ENCODE peak calls at places on chromosomes 5 and 9, in six cellular contexts. O is fibroblast of villous mesenchyme, E is astrocyte of the cerebellum, P is BE2C, W is A673, L is WTC11. F is an unnamed sample.

GRCh38 chr5:23820764-23821471 is 313.5 kb downstream of the PRDM9 start:
- DNase-seq in W (peak; percentile 69), O (peak; percentile 1), E (no peak), P (no peak), L (no peak), F (no peak)

GRCh38 chr5:90227688-90228087 is 181.9 kb downstream of the CETN3 start:
- DNase-seq in P (no peak), O (no peak), L (no peak), W (no peak), E (no peak), F (no peak)

GRCh38 chr5:98050583-98050982 is 722.9 kb upstream of the RGMB start:
- DNase-seq in O (peak; percentile 20), L (no peak), W (no peak), P (no peak), E (no peak), F (no peak)

GRCh38 chr5:135119497-135119896 is 85.5 kb upstream of the PITX1 start:
- DNase-seq in L (no peak), E (no peak), O (no peak), W (no peak), P (no peak), F (no peak)

GRCh38 chr9:85900504-85901201 is 40.3 kb upstream of the NAA35 start:
- DNase-seq in P (peak; percentile 58), E (no peak), L (peak; percentile 75), O (peak; percentile 59), W (peak; percentile 59), F (peak; percentile 46)

GRCh38 chr5:33969572-33970452 is 14.7 kb downstream of the SLC45A2 start:
- DNase-seq in L (peak; percentile 16), E (peak; percentile 35), O (peak; percentile 72), W (peak; percentile 60), P (no peak), F (no peak)

GRCh38 chr5:15618938-15619337 is 119.0 kb downstream of the FBXL7 start:
- DNase-seq in O (no peak), P (no peak), W (no peak), L (no peak), E (no peak), F (no peak)

GRCh38 chr5:6832994-6833393 is 119.8 kb downstream of the TENT4A start:
- DNase-seq in E (no peak), P (no peak), W (no peak), L (no peak), O (no peak), F (no peak)

GRCh38 chr5:132225165-132226032 is 2.3 kb downstream of the P4HA2 start:
- DNase-seq in O (peak; percentile 94), L (no peak), E (no peak), P (peak; percentile 74), W (peak; percentile 70), F (no peak)

GRCh38 chr5:42872865-42873264 is 61.2 kb upstream of the SELENOP start:
- DNase-seq in L (no peak), O (no peak), E (no peak), P (no peak), W (no peak), F (no peak)

GRCh38 chr9:1941989-1942388 is 73.2 kb upstream of the SMARCA2 start:
- DNase-seq in W (peak; percentile 27), E (no peak), P (no peak), L (no peak), O (peak; percentile 6), F (no peak)

GRCh38 chr9:113906411-113907110 is 30.5 kb downstream of the ZNF618 start:
- DNase-seq in E (no peak), O (no peak), W (no peak), L (no peak), P (no peak), F (no peak)

GRCh38 chr5:65279603-65280002 is 202.1 kb downstream of the ADAMTS6 start:
- DNase-seq in P (no peak), E (no peak), W (no peak), L (no peak), O (no peak), F (no peak)

GRCh38 chr9:138085568-138085967 is 208.0 kb downstream of the CACNA1B start:
- DNase-seq in P (no peak), L (no peak), E (no peak), O (no peak), W (no peak), F (no peak)

GRCh38 chr5:22258139-22258538 is 595.0 kb downstream of the CDH12 start:
- DNase-seq in L (no peak), W (no peak), P (no peak), E (no peak), O (no peak), F (no peak)

GRCh38 chr9:19876569-19877316 is 87.9 kb upstream of the SLC24A2 start:
- DNase-seq in L (no peak), W (no peak), P (no peak), E (no peak), O (no peak), F (no peak)

GRCh38 chr5:150017606-150018005 is 17.1 kb downstream of the HMGXB3 start:
- DNase-seq in L (no peak), W (no peak), E (no peak), O (peak; percentile 62), P (no peak), F (no peak)

GRCh38 chr5:150318613-150319483 is 16.1 kb upstream of the ARSI start:
- DNase-seq in W (no peak), L (no peak), P (no peak), O (no peak), E (no peak), F (no peak)

GRCh38 chr9:135939351-135940265 is 21.6 kb downstream of the UBAC1 start:
- DNase-seq in P (no peak), E (no peak), O (no peak), L (no peak), W (no peak), F (peak; percentile 71)

GRCh38 chr5:157473383-157474370 is 13.7 kb downstream of the NIPAL4 start:
- DNase-seq in E (no peak), L (no peak), O (peak; percentile 22), P (no peak), W (no peak), F (no peak)

GRCh38 chr5:178416206-178416882 is 173.8 kb downstream of the COL23A1 start:
- DNase-seq in O (no peak), P (no peak), W (no peak), E (no peak), L (no peak), F (no peak)

GRCh38 chr9:86713456-86713855 is 233.8 kb downstream of the GAS1 start:
- DNase-seq in O (no peak), P (no peak), W (no peak), E (peak; percentile 65), L (no peak), F (no peak)

GRCh38 chr9:34335376-34335775 is 6.0 kb downstream of the NUDT2 start:
- DNase-seq in O (no peak), P (no peak), L (no peak), E (no peak), W (no peak), F (no peak)

GRCh38 chr9:119086590-119086989 is 282.6 kb downstream of the BRINP1 start:
- DNase-seq in E (no peak), W (no peak), P (no peak), L (no peak), O (no peak), F (no peak)

DNA sequence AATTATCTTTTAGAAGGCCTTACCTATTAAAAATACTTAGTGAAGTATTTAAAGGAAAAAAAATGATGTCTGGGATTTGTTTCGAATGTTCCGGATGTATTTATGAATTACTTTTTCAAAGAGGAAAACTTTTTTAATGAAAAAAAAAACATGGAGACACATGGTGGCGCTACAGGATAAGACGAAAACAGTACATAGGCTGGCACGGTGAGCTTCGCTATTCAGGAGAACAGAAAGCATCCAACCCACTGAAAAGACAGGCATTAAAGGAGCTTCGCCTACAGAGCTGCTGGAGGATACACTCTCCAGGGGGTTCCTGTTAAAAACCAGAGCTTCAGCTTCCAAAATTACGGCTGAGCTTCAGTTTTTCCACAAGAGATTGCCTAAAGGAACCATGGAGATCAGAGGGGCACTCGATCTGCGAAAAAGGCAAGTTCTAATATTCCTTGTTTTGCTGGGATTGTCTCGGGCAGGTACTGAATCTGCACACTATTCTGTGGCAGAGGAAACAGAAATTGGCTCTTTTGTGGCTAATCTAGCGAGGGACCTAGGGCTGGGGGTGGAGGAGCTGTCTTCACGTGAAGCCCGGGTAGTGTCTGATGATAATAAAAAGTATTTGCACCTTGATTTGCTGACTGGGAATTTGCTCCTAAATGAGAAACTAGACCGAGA is at the start of gene PCDHB14:
- DNase-seq in L (no peak), W (peak; percentile 95), P (peak; percentile 55), O (peak; percentile 27), E (no peak), F (no peak)
- TF ChIP-seq CTCF in L (no peak), W (peak; percentile 67), P (peak; percentile 62), O (peak; percentile 25), E (no peak), F (no peak)

GRCh38 chr9:134344821-134345310 is 18.6 kb downstream of the RXRA start:
- DNase-seq in W (no peak), P (no peak), L (no peak), E (no peak), O (no peak), F (no peak)

GRCh38 chr9:134342746-134343115 is 16.5 kb downstream of the RXRA start:
- DNase-seq in O (no peak), W (no peak), E (no peak), L (no peak), P (no peak), F (no peak)

GRCh38 chr9:134343637-134344036 is 17.4 kb downstream of the RXRA start:
- DNase-seq in O (no peak), W (no peak), P (no peak), L (no peak), E (no peak), F (no peak)

GRCh38 chr9:134345737-134346136 is 19.5 kb downstream of the RXRA start:
- DNase-seq in W (no peak), O (no peak), E (no peak), P (no peak), L (no peak), F (no peak)

DNA sequence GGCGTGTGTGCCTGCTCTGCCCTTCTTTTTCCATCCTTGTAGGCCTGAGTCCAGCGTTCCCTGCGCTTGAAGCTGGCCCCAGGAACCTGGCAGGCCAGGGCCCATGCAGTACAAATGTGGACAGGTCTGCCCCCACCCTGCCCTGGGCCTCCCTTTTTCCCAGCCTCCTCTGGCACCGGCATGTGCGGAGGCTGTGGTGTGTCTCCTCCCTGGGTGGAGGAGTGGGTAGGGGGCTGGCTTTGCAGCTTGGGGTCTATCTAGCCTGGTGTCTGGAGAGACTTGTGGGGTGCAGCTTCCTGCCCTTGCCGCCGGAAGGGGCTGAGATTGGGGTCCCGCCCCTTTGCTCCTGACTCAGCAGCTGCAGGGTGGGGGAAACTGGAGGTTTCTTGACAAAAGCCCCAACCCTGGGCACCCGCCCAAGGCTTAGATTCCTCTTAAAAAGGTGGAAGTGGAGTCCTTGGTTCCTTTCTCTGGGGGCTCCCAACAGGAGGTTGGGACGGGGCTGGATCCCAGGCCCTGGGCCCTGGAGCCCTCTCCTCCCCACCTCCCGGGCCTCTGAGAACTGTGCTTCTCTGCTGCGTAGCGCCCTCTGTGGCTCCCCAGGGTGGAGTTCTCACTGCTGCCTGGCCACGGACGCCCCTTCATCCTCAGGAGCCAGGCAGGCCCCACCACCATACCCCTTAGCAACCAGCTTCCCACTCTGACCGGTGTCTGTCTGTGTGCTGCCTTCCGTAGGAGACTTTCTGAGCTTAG is 18.0 kb downstream of the RXRA start:
- DNase-seq in O (no peak), L (peak; percentile 46), E (no peak), W (peak; percentile 45), P (no peak), F (peak; percentile 42)
- TF ChIP-seq CTCF in O (no peak), L (no peak), E (peak; percentile 24), W (peak; percentile 28), P (no peak), F (peak; percentile 23)

GRCh38 chr5:174910245-174910737 is 185.9 kb downstream of the MSX2 start:
- DNase-seq in E (peak; percentile 32), O (peak; percentile 32), P (peak; percentile 79), L (peak; percentile 89), W (peak; percentile 54), F (no peak)
- TF ChIP-seq CTCF in E (peak; percentile 95), O (peak; percentile 96), P (peak; percentile 93), L (peak; percentile 96), W (peak; percentile 78), F (peak; percentile 66)

GRCh38 chr5:38847549-38848341 is 1.9 kb downstream of the OSMR start:
- DNase-seq in L (no peak), W (no peak), E (no peak), P (no peak), O (peak; percentile 44), F (no peak)
- TF ChIP-seq CTCF in L (no peak), W (peak; percentile 13), E (peak; percentile 12), P (no peak), O (no peak), F (no peak)